ENCODE peak calls at places on chromosomes 3 and 15, in four cellular contexts. W, Z, R and K are unnamed samples.
A peak's percentile ranks its signal among the peaks of the same experiment; 100 is the strongest.

GRCh38 chr15:58440922-58441321 is 9.1 kb downstream of the LIPC start:
- DNase-seq in W (no peak), Z (no peak), R (no peak), K (no peak)

GRCh38 chr3:30730967-30731366 is 124.6 kb downstream of the TGFBR2 start:
- DNase-seq in W (no peak), Z (no peak), R (no peak), K (no peak)

GRCh38 chr15:77959094-77959879 is 118.2 kb downstream of the TBC1D2B start:
- DNase-seq in W (peak; percentile 58), Z (peak; percentile 13), R (peak; percentile 48), K (peak; percentile 75)

GRCh38 chr3:50388021-50388719 is 28.8 kb upstream of the TMEM115 start:
- DNase-seq in W (no peak), Z (no peak), R (no peak), K (no peak)

GRCh38 chr15:34691024-34691423 is 63.8 kb downstream of the GJD2 start:
- DNase-seq in W (no peak), Z (no peak), R (no peak), K (no peak)

GRCh38 chr3:123143669-123144411 is 57.9 kb upstream of the SEC22A start:
- DNase-seq in W (peak; percentile 38), Z (no peak), R (peak; percentile 58), K (peak; percentile 3)

GRCh38 chr15:96058103-96058851 is 272.2 kb upstream of the NR2F2 start:
- DNase-seq in W (no peak), Z (peak; percentile 89), R (no peak), K (no peak)

GRCh38 chr3:121705541-121705940 is 44.0 kb downstream of the GOLGB1 start:
- DNase-seq in W (no peak), Z (no peak), R (no peak), K (no peak)

GRCh38 chr3:73115806-73116205 is 54.3 kb downstream of the EBLN2 start:
- DNase-seq in W (no peak), Z (no peak), R (no peak), K (no peak)

GRCh38 chr15:89356634-89357298 is 22.1 kb upstream of the POLG start:
- DNase-seq in W (no peak), Z (no peak), R (no peak), K (no peak)

GRCh38 chr15:79023546-79023890 is 67.1 kb downstream of the RASGRF1 start:
- DNase-seq in W (no peak), Z (no peak), R (no peak), K (no peak)

GRCh38 chr15:45660231-45660979 is 25.6 kb downstream of the SQOR start:
- DNase-seq in W (no peak), Z (no peak), R (no peak), K (no peak)

GRCh38 chr3:99768808-99769501 is 48.7 kb upstream of the CMSS1 start:
- DNase-seq in W (no peak), Z (no peak), R (no peak), K (no peak)

GRCh38 chr3:28916713-28917499 is 364.0 kb upstream of the RBMS3 start:
- DNase-seq in W (peak; percentile 0), Z (peak; percentile 61), R (no peak), K (peak; percentile 32)

GRCh38 chr3:182238141-182238540 is 526.4 kb downstream of the SOX2 start:
- DNase-seq in W (no peak), Z (no peak), R (no peak), K (peak; percentile 92)

GRCh38 chr15:40239671-40240618 is 1.1 kb downstream of the PAK6 start:
- DNase-seq in W (no peak), Z (no peak), R (no peak), K (no peak)

GRCh38 chr15:69780374-69780773 is 317.3 kb downstream of the TLE3 start:
- DNase-seq in W (no peak), Z (no peak), R (no peak), K (no peak)

GRCh38 chr3:108250626-108251025 is 28.4 kb upstream of the IFT57 start:
- DNase-seq in W (no peak), Z (no peak), R (no peak), K (no peak)

GRCh38 chr3:187352581-187353575 is 15.3 kb upstream of the RTP4 start:
- DNase-seq in W (no peak), Z (no peak), R (no peak), K (no peak)

GRCh38 chr3:52093751-52094525 is 37.6 kb upstream of the DUSP7 start:
- DNase-seq in W (no peak), Z (no peak), R (peak; percentile 13), K (no peak)

GRCh38 chr3:117788086-117788485 is 1078.5 kb downstream of the TUSC7 start:
- DNase-seq in W (no peak), Z (no peak), R (no peak), K (peak; percentile 47)

GRCh38 chr3:133958071-133958806 is 62.6 kb upstream of the RAB6B start:
- DNase-seq in W (no peak), Z (no peak), R (no peak), K (no peak)

GRCh38 chr3:69649120-69649519 is 90.1 kb upstream of the MITF start:
- DNase-seq in W (no peak), Z (no peak), R (peak; percentile 2), K (no peak)

GRCh38 chr3:48338635-48339034 is 5.2 kb upstream of the SPINK8 start:
- DNase-seq in W (no peak), Z (no peak), R (no peak), K (no peak)

GRCh38 chr15:68565701-68566100 is 13.1 kb upstream of the CORO2B start:
- DNase-seq in W (no peak), Z (no peak), R (no peak), K (no peak)

GRCh38 chr3:64224826-64225606 is at the start of gene PRICKLE2:
- DNase-seq in W (peak; percentile 43), Z (peak; percentile 35), R (no peak), K (peak; percentile 82)

GRCh38 chr3:64229903-64230302 is 4.6 kb upstream of the PRICKLE2 start:
- DNase-seq in W (no peak), Z (no peak), R (no peak), K (no peak)

GRCh38 chr3:64223809-64224570 is 1.3 kb downstream of the PRICKLE2 start:
- DNase-seq in W (no peak), Z (no peak), R (no peak), K (no peak)

GRCh38 chr3:64222501-64222900 is 2.8 kb downstream of the PRICKLE2 start:
- DNase-seq in W (no peak), Z (no peak), R (no peak), K (no peak)

GRCh38 chr3:64225695-64226499 is 631 bp upstream of the PRICKLE2 start:
- DNase-seq in W (no peak), Z (no peak), R (no peak), K (no peak)
- TF ChIP-seq SUZ12 in W (no peak), Z (no peak), R (no peak), K (no peak)

GRCh38 chr15:81050806-81051205 is 50.1 kb downstream of the TLNRD1 start:
- DNase-seq in W (no peak), Z (no peak), R (no peak), K (no peak)
- TF ChIP-seq ZNF274 in W (no peak), Z (no peak), R (no peak), K (no peak)

GRCh38 chr15:57060799-57061198 is 142.4 kb downstream of the TCF12 start:
- DNase-seq in W (no peak), Z (no peak), R (peak; percentile 75), K (no peak)
- TF ChIP-seq SUZ12 in W (no peak), Z (no peak), R (no peak), K (no peak)

GRCh38 chr3:74897006-74897405 is 282.5 kb upstream of the CNTN3 start:
- DNase-seq in W (no peak), Z (no peak), R (no peak), K (peak; percentile 22)
- TF ChIP-seq ZNF274 in W (no peak), Z (no peak), R (no peak), K (no peak)

DNA sequence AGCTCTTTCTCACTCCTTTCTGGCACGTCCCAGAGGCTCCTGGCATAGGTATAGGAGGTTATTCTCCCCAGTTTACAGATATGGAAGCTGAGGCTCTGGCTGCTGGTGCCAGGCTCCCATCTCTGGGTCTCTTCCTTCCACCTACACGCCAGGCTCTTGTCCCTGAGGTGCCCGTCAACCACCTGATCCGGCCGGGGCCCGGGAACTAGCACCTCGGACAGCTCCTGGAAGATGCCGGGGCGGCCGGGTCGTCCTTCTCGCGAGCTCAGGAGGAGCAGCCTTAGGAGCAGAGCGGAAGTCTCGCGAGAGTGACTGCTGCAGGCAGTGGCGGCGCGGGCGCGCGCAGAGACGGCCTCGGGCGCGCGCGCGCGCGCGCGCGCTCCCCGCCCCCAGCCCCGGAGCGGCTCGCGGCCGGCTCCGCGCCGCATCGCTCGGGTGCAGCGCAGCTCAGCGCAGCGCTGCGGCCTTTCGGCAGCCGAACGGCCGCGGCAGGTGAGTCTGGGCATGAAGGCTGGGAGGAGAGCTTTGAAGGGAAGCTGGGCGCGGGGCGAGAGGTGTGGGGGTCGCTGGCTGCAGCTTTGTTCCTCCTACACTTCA is at the start of gene SCAMP5:
- DNase-seq in W (peak; percentile 84), Z (peak; percentile 27), R (peak; percentile 90), K (peak; percentile 94)
- TF ChIP-seq SUZ12 in W (no peak), Z (no peak), R (no peak), K (no peak)

DNA sequence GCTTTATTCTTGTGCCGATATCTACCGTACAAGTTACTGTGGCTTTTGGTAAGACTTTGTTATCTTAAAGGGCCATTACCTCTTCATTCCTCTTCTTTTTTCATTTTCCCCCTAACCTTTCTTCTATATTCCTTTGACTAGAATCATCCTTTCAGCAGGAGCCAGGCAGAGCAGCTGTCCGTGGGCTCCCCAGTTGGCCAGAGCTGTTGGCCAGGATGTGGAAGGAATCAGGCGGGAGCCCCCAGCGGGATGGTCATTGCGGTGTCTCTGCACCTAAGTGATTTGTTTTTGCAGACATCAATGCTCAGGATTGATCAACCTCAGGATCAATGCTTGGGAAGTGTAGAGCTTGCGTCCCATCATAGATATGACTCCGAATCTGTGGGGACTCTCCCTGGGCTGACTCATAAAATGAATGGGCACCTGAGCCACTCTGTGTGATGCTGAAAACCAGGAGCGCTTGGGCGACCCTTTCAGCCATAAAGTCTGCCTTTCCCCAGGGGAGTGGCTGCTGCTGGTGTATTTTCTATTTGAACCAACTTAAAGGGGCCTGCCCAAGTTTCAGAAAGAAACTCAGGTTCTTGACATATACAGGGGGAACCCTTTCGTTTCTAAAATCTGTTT is 21.7 kb downstream of the APBA2 start:
- DNase-seq in W (no peak), Z (no peak), R (no peak), K (no peak)
- TF ChIP-seq ZNF274 in W (no peak), Z (no peak), R (no peak), K (no peak)

DNA sequence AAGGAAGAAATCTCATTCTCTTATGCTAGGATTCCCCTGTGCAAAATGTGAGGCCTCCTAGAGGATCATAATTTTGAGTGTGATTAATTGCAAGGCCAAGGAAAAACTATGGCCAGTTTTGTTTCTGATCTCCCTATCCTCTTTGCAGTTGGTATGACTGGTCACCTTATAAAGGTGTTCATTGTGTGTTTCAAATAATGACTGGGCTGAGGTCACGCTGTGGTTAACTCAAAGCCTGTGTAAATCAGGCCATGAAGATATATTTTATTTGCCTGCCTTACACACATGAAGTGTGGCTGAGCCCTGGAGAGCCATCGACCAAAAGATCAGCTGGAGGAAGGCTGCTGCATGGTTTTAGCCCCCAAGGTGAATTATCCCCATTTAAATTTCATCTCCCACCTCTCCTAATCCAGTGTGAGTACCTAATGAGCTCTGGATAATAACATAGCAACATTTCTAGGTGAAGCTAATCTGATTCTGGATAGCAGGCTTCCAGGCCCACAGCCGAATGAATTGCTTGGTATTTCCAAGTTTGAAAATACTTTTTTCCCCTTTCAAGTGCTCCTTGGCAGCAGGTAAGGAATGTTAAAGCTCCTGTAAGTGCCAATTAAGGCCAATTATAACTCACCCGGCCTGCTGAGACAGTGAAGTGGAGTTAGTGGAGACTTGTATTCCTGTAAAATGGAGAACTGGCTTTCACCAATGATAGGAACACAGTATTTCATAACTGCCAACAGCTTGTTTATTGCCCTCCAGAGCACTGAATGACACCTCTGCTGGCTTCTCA is 52.3 kb upstream of the SCAANT1 start:
- DNase-seq in W (no peak), Z (no peak), R (no peak), K (no peak)
- TF ChIP-seq SUZ12 in W (no peak), Z (no peak), R (no peak), K (no peak)

GRCh38 chr3:127263037-127263436 is 24.8 kb downstream of the PRR20G start:
- DNase-seq in W (no peak), Z (no peak), R (no peak), K (no peak)
- TF ChIP-seq ZNF274 in W (no peak), Z (no peak), R (no peak), K (no peak)